ENCODE peak calls at places on chromosome 19, in five cellular contexts. One of them, this sample, is unnamed.

GRCh38 chr19:46903458-46903857 is 42.7 kb downstream of the ARHGAP35 start:
- DNase-seq in psoas muscle: no peak
- DNase-seq in vagina: no peak
- DNase-seq in thoracic aorta: no peak
- DNase-seq in GM12878: no peak
- DNase-seq in this sample: no peak

GRCh38 chr19:35861640-35862160 is 5.0 kb downstream of the KIRREL2 start:
- DNase-seq in psoas muscle: no peak
- DNase-seq in vagina: no peak
- DNase-seq in thoracic aorta: no peak
- DNase-seq in GM12878: no peak
- DNase-seq in this sample: no peak

GRCh38 chr19:17202713-17203112 is 12.4 kb upstream of the USE1 start:
- DNase-seq in psoas muscle: no peak
- DNase-seq in vagina: no peak
- DNase-seq in thoracic aorta: no peak
- DNase-seq in GM12878: no peak
- DNase-seq in this sample: no peak

GRCh38 chr19:35715981-35716734 is 1.6 kb upstream of the KMT2B start:
- DNase-seq in psoas muscle: peak; percentile 69
- DNase-seq in vagina: no peak
- DNase-seq in thoracic aorta: no peak
- DNase-seq in GM12878: no peak
- DNase-seq in this sample: no peak

GRCh38 chr19:30222428-30222873 is 149.7 kb upstream of the ZNF536 start:
- DNase-seq in psoas muscle: no peak
- DNase-seq in vagina: no peak
- DNase-seq in thoracic aorta: no peak
- DNase-seq in GM12878: no peak
- DNase-seq in this sample: no peak

GRCh38 chr19:55303477-55303876 is 19.7 kb downstream of the BRSK1 start:
- DNase-seq in psoas muscle: no peak
- DNase-seq in vagina: no peak
- DNase-seq in thoracic aorta: no peak
- DNase-seq in GM12878: no peak
- DNase-seq in this sample: no peak

GRCh38 chr19:35663981-35664380 is 2.3 kb upstream of the UPK1A start:
- DNase-seq in psoas muscle: no peak
- DNase-seq in vagina: no peak
- DNase-seq in thoracic aorta: no peak
- DNase-seq in GM12878: no peak
- DNase-seq in this sample: no peak

GRCh38 chr19:13460045-13460444 is 46.2 kb downstream of the CACNA1A start:
- DNase-seq in psoas muscle: no peak
- DNase-seq in vagina: no peak
- DNase-seq in thoracic aorta: no peak
- DNase-seq in GM12878: no peak
- DNase-seq in this sample: no peak

GRCh38 chr19:29323046-29323971 is 110.4 kb upstream of the UQCRFS1 start:
- DNase-seq in psoas muscle: no peak
- DNase-seq in vagina: peak; percentile 74
- DNase-seq in thoracic aorta: no peak
- DNase-seq in GM12878: no peak
- DNase-seq in this sample: no peak

GRCh38 chr19:14782978-14783545 is 4.7 kb upstream of the ADGRE2 start:
- DNase-seq in psoas muscle: no peak
- DNase-seq in vagina: no peak
- DNase-seq in thoracic aorta: no peak
- DNase-seq in GM12878: no peak
- DNase-seq in this sample: no peak

GRCh38 chr19:18233224-18233825 is 7.1 kb upstream of the PDE4C start:
- DNase-seq in psoas muscle: peak; percentile 44
- DNase-seq in vagina: no peak
- DNase-seq in thoracic aorta: no peak
- DNase-seq in GM12878: no peak
- DNase-seq in this sample: no peak

GRCh38 chr19:17109962-17110598 is 34.5 kb downstream of the MYO9B start:
- DNase-seq in psoas muscle: peak; percentile 58
- DNase-seq in vagina: no peak
- DNase-seq in thoracic aorta: no peak
- DNase-seq in GM12878: peak; percentile 72
- DNase-seq in this sample: no peak

GRCh38 chr19:5857203-5858081 is 6.2 kb upstream of the FUT3 start:
- DNase-seq in psoas muscle: no peak
- DNase-seq in vagina: no peak
- DNase-seq in thoracic aorta: no peak
- DNase-seq in GM12878: no peak
- DNase-seq in this sample: no peak

GRCh38 chr19:42134671-42135070 is 2.4 kb upstream of the POU2F2 start:
- DNase-seq in psoas muscle: no peak
- DNase-seq in vagina: no peak
- DNase-seq in thoracic aorta: no peak
- DNase-seq in GM12878: no peak
- DNase-seq in this sample: no peak

GRCh38 chr19:4123615-4124568 is at the start of gene MAP2K2:
- DNase-seq in psoas muscle: peak; percentile 96
- DNase-seq in vagina: peak; percentile 91
- DNase-seq in thoracic aorta: peak; percentile 46
- DNase-seq in GM12878: peak; percentile 60
- DNase-seq in this sample: peak; percentile 64

DNA sequence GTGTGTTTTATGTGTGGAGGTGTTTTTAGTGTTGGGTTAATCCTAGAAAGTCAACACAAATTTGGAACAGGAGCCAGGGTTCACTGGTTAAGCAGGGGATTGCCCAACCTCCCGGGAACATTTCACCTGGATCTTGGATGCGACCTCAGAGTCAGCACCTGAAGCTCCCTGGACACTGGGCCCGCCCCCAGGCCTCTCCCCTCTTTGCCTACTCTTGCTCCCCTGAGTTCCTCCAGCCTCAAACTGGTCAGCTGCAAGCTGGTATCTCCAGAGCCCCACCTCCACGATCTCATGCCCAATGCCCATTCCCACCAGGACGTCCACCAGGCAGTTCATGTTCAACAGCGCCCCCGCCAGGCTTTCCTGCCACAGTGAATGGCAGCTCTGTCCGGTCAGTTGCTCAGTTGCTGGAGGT is 9.7 kb downstream of the HSD17B14 start:
- DNase-seq in psoas muscle: no peak
- DNase-seq in vagina: no peak
- DNase-seq in thoracic aorta: no peak
- DNase-seq in GM12878: no peak
- DNase-seq in this sample: no peak
- TF ChIP-seq CTCF in psoas muscle: no peak
- TF ChIP-seq CTCF in vagina: no peak
- TF ChIP-seq CTCF in thoracic aorta: no peak
- TF ChIP-seq CTCF in GM12878: no peak
- TF ChIP-seq CTCF in this sample: peak; percentile 10

DNA sequence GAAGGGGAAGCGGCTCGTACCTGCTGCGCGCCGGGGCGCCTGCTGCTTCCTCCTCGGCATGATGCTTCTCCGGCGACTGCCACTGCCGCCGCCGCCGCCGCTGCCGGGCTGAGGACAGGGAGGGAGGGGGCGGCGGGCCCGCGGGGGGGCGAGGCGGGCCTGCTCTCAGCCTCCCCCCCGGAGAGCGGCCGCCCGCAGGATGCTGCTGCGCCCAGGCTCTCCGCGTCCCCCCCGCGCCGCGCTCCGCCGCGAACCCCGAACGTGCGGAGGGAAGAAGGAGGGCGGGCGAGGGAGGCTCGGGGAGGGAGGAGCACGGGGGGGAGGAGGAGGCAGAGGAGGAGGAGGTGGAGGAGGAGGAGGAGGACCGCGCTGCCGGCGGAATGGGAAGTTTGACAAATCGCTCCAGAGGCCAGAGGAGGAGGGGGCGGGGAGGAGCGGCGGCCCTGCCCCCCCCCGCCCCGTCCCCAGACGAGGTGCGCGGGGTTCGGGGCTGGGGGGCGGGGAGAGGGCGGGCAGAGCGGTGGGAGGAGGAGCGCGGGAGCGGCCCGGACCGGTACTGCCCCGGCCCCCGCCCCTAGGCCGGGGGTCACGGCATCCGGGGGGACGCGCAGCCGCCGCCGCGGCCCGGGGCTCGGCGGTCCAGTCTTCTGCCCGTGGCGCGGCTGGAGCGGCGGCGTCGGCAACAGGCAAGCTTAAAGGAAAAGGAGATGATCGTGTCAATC is at the start of gene TSHZ3:
- DNase-seq in psoas muscle: peak; percentile 81
- DNase-seq in vagina: peak; percentile 94
- DNase-seq in thoracic aorta: no peak
- DNase-seq in GM12878: no peak
- DNase-seq in this sample: no peak
- H3K4me3 ChIP-seq in psoas muscle: peak within 1 kb of the TSS; percentile 80
- H3K4me3 ChIP-seq in vagina: peak within 1 kb of the TSS; percentile 72
- H3K4me3 ChIP-seq in thoracic aorta: peak within 1 kb of the TSS; percentile 99
- H3K4me3 ChIP-seq in GM12878: no peak within 1 kb of the TSS
- H3K4me3 ChIP-seq in this sample: peak within 1 kb of the TSS; percentile 88

GRCh38 chr19:49069026-49069425 is 3.5 kb downstream of the KCNA7 start:
- DNase-seq in psoas muscle: no peak
- DNase-seq in vagina: no peak
- DNase-seq in thoracic aorta: no peak
- DNase-seq in GM12878: no peak
- DNase-seq in this sample: no peak

GRCh38 chr19:49067554-49067953 is 2.9 kb upstream of the NTF4 start:
- DNase-seq in psoas muscle: no peak
- DNase-seq in vagina: no peak
- DNase-seq in thoracic aorta: no peak
- DNase-seq in GM12878: no peak
- DNase-seq in this sample: no peak

GRCh38 chr19:49073514-49074378 is 1.2 kb upstream of the KCNA7 start:
- DNase-seq in psoas muscle: peak; percentile 74
- DNase-seq in vagina: no peak
- DNase-seq in thoracic aorta: no peak
- DNase-seq in GM12878: no peak
- DNase-seq in this sample: no peak

GRCh38 chr19:49070416-49070815 is 2.1 kb downstream of the KCNA7 start:
- DNase-seq in psoas muscle: no peak
- DNase-seq in vagina: no peak
- DNase-seq in thoracic aorta: no peak
- DNase-seq in GM12878: no peak
- DNase-seq in this sample: no peak

DNA sequence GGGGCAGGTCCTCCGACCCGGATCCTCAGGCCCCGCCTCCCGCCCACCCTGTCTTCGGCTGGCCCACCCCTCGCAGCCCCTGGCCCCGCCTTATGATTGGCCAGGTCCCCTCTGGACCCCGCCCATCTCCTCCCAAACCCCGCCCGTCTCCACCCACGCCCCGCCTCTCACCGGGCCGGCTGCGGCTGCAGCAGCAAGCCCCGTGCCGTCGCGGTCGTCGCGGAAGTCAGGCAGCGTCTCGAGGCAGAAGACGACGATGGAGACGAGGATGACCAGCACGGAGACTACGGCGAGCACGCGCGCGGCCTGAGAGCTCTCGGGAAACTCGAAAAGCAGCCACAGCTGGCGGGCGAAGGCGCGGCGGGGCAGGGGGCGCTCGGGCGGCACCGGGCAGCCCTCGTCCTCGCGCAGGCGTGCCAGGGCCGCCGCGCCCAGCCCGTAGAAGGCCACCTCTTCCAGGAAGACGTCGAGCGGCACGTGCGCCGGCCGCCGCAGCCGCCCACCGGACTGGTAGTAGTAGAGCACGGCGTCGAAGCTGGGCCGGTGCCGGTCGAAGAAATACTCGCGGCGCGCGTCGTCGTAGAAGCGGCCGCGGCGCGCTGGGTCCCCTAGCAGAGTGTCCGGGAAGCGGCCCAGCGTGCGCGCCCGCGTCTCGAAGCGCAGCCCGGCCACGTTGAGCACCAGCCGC is 495 bp downstream of the KCNA7 start:
- DNase-seq in psoas muscle: peak; percentile 37
- DNase-seq in vagina: no peak
- DNase-seq in thoracic aorta: no peak
- DNase-seq in GM12878: no peak
- DNase-seq in this sample: no peak
- H3K27me3 ChIP-seq in psoas muscle: no peaks in the 10 kb centered on the region
- H3K27me3 ChIP-seq in vagina: no peaks in the 10 kb centered on the region
- H3K27me3 ChIP-seq in thoracic aorta: peaks cover 6% of the 10 kb centered on the region
- H3K27me3 ChIP-seq in GM12878: no peaks in the 10 kb centered on the region
- H3K27me3 ChIP-seq in this sample: peaks cover 23% of the 10 kb centered on the region

GRCh38 chr19:11598103-11598483 is 810 bp downstream of the ZNF627 start:
- DNase-seq in psoas muscle: no peak
- DNase-seq in vagina: no peak
- DNase-seq in thoracic aorta: no peak
- DNase-seq in GM12878: no peak
- DNase-seq in this sample: no peak

GRCh38 chr19:11598746-11599145 is 1.5 kb downstream of the ZNF627 start:
- DNase-seq in psoas muscle: no peak
- DNase-seq in vagina: no peak
- DNase-seq in thoracic aorta: no peak
- DNase-seq in GM12878: no peak
- DNase-seq in this sample: no peak

GRCh38 chr19:11596156-11596555 is 1.1 kb upstream of the ZNF627 start:
- DNase-seq in psoas muscle: no peak
- DNase-seq in vagina: no peak
- DNase-seq in thoracic aorta: no peak
- DNase-seq in GM12878: no peak
- DNase-seq in this sample: no peak

GRCh38 chr19:11594084-11594483 is 3.2 kb upstream of the ZNF627 start:
- DNase-seq in psoas muscle: no peak
- DNase-seq in vagina: no peak
- DNase-seq in thoracic aorta: no peak
- DNase-seq in GM12878: no peak
- DNase-seq in this sample: no peak

DNA sequence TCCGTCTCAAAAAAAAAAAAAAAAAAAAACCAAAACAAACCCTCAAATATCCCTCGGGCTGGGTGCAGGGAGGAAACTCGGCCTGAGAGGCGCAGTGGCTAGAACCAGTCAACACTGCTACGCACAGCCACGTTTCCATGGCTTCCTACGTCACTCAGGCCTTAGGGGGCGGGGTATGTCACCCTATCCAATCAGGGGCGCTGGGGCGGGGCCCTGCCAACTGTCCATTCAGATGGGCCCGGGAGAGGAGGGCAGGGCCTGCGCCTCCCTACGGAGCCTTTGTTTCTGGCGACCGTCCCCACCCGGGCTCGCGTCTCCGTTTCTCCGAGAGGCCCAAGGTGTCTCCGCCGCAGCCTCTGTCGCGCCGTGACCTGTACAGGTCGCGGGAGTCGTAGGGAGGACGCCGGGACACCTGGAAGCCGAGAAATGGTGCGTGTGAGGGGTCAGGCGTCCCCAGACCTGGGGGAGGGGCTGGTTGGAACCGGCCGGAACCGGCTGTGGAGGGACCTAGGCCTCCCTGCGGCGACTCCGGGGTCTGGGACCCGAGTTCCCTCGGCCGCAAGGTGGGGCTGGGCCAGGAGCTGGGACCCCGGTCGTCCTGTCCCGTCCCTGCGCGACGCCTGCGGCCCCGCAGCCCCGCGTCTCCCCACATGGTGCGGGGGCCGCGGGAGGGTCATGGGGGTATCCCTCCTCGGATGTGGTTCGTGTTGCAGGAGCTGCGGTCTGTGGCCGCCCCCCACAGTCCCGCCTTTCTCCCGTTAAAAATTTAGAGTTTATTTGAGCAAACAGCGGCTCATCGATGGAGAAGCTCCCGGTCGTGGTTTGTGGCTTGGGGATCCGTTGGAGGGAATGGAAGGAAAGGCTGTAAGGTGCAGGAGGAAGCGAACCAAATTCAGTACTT is at the start of gene ZNF627:
- DNase-seq in psoas muscle: peak; percentile 99
- DNase-seq in vagina: peak; percentile 97
- DNase-seq in thoracic aorta: peak; percentile 99
- DNase-seq in GM12878: peak; percentile 94
- DNase-seq in this sample: peak; percentile 90
- TF ChIP-seq CTCF in psoas muscle: no peak
- TF ChIP-seq CTCF in vagina: no peak
- TF ChIP-seq CTCF in thoracic aorta: peak; percentile 19
- TF ChIP-seq CTCF in GM12878: peak; percentile 30
- TF ChIP-seq CTCF in this sample: peak; percentile 11